ENCODE peak calls at places on chromosomes 5 and 9, in ten cellular contexts. One of them, this sample, is unnamed.

GRCh38 chr5:135094339-135095051 is 60.5 kb upstream of the PITX1 start:
- DNase-seq in heart left ventricle: no peak
- DNase-seq in A549: no peak
- DNase-seq in fibroblast of lung: no peak
- DNase-seq in pancreas: no peak
- DNase-seq in left ventricle myocardium inferior: no peak
- DNase-seq in mesendoderm: no peak
- DNase-seq in suprapubic skin: peak; percentile 20
- DNase-seq in upper lobe of left lung: no peak
- DNase-seq in CD4-positive, CD25-positive, alpha-beta regulatory T cell: no peak
- DNase-seq in this sample: no peak

GRCh38 chr9:20197976-20198685 is 409.3 kb upstream of the SLC24A2 start:
- DNase-seq in heart left ventricle: no peak
- DNase-seq in A549: no peak
- DNase-seq in fibroblast of lung: peak; percentile 10
- DNase-seq in pancreas: no peak
- DNase-seq in left ventricle myocardium inferior: no peak
- DNase-seq in mesendoderm: peak; percentile 36
- DNase-seq in suprapubic skin: no peak
- DNase-seq in upper lobe of left lung: no peak
- DNase-seq in CD4-positive, CD25-positive, alpha-beta regulatory T cell: peak; percentile 49
- DNase-seq in this sample: no peak

GRCh38 chr5:54643679-54644078 is 126.1 kb downstream of the SNX18 start:
- DNase-seq in heart left ventricle: no peak
- DNase-seq in A549: no peak
- DNase-seq in fibroblast of lung: peak; percentile 75
- DNase-seq in pancreas: no peak
- DNase-seq in left ventricle myocardium inferior: no peak
- DNase-seq in mesendoderm: no peak
- DNase-seq in suprapubic skin: no peak
- DNase-seq in upper lobe of left lung: no peak
- DNase-seq in CD4-positive, CD25-positive, alpha-beta regulatory T cell: no peak
- DNase-seq in this sample: no peak

GRCh38 chr9:113901196-113901818 is 25.2 kb downstream of the ZNF618 start:
- DNase-seq in heart left ventricle: no peak
- DNase-seq in A549: no peak
- DNase-seq in fibroblast of lung: no peak
- DNase-seq in pancreas: no peak
- DNase-seq in left ventricle myocardium inferior: no peak
- DNase-seq in mesendoderm: no peak
- DNase-seq in suprapubic skin: no peak
- DNase-seq in upper lobe of left lung: peak; percentile 16
- DNase-seq in CD4-positive, CD25-positive, alpha-beta regulatory T cell: no peak
- DNase-seq in this sample: no peak

GRCh38 chr5:156552855-156553358 is 225.9 kb downstream of the SGCD start:
- DNase-seq in heart left ventricle: no peak
- DNase-seq in A549: no peak
- DNase-seq in fibroblast of lung: no peak
- DNase-seq in pancreas: no peak
- DNase-seq in left ventricle myocardium inferior: no peak
- DNase-seq in mesendoderm: peak; percentile 3
- DNase-seq in suprapubic skin: no peak
- DNase-seq in upper lobe of left lung: no peak
- DNase-seq in CD4-positive, CD25-positive, alpha-beta regulatory T cell: no peak
- DNase-seq in this sample: no peak

GRCh38 chr5:77420940-77421339 is 71.2 kb downstream of the WDR41 start:
- DNase-seq in heart left ventricle: no peak
- DNase-seq in A549: no peak
- DNase-seq in fibroblast of lung: no peak
- DNase-seq in pancreas: no peak
- DNase-seq in left ventricle myocardium inferior: no peak
- DNase-seq in mesendoderm: no peak
- DNase-seq in suprapubic skin: no peak
- DNase-seq in upper lobe of left lung: no peak
- DNase-seq in CD4-positive, CD25-positive, alpha-beta regulatory T cell: no peak
- DNase-seq in this sample: no peak

GRCh38 chr5:170745481-170746061 is 38.0 kb upstream of the GABRP start:
- DNase-seq in heart left ventricle: peak; percentile 69
- DNase-seq in A549: no peak
- DNase-seq in fibroblast of lung: no peak
- DNase-seq in pancreas: peak; percentile 82
- DNase-seq in left ventricle myocardium inferior: peak; percentile 67
- DNase-seq in mesendoderm: peak; percentile 93
- DNase-seq in suprapubic skin: no peak
- DNase-seq in upper lobe of left lung: peak; percentile 51
- DNase-seq in CD4-positive, CD25-positive, alpha-beta regulatory T cell: no peak
- DNase-seq in this sample: no peak

GRCh38 chr9:89744730-89745129 is 139.9 kb downstream of the GADD45G start:
- DNase-seq in heart left ventricle: no peak
- DNase-seq in A549: no peak
- DNase-seq in fibroblast of lung: no peak
- DNase-seq in pancreas: no peak
- DNase-seq in left ventricle myocardium inferior: no peak
- DNase-seq in mesendoderm: peak; percentile 58
- DNase-seq in suprapubic skin: no peak
- DNase-seq in upper lobe of left lung: no peak
- DNase-seq in CD4-positive, CD25-positive, alpha-beta regulatory T cell: no peak
- DNase-seq in this sample: no peak

GRCh38 chr5:57299945-57300344 is 126.1 kb downstream of the GPBP1 start:
- DNase-seq in heart left ventricle: no peak
- DNase-seq in A549: no peak
- DNase-seq in fibroblast of lung: no peak
- DNase-seq in pancreas: no peak
- DNase-seq in left ventricle myocardium inferior: no peak
- DNase-seq in mesendoderm: no peak
- DNase-seq in suprapubic skin: no peak
- DNase-seq in upper lobe of left lung: no peak
- DNase-seq in CD4-positive, CD25-positive, alpha-beta regulatory T cell: no peak
- DNase-seq in this sample: no peak

GRCh38 chr5:57298295-57298984 is 124.6 kb downstream of the GPBP1 start:
- DNase-seq in heart left ventricle: no peak
- DNase-seq in A549: peak; percentile 55
- DNase-seq in fibroblast of lung: peak; percentile 89
- DNase-seq in pancreas: peak; percentile 54
- DNase-seq in left ventricle myocardium inferior: peak; percentile 65
- DNase-seq in mesendoderm: peak; percentile 83
- DNase-seq in suprapubic skin: peak; percentile 83
- DNase-seq in upper lobe of left lung: no peak
- DNase-seq in CD4-positive, CD25-positive, alpha-beta regulatory T cell: peak; percentile 86
- DNase-seq in this sample: peak; percentile 74

GRCh38 chr5:57302164-57302563 is 128.3 kb downstream of the GPBP1 start:
- DNase-seq in heart left ventricle: no peak
- DNase-seq in A549: no peak
- DNase-seq in fibroblast of lung: peak; percentile 46
- DNase-seq in pancreas: no peak
- DNase-seq in left ventricle myocardium inferior: no peak
- DNase-seq in mesendoderm: peak; percentile 63
- DNase-seq in suprapubic skin: no peak
- DNase-seq in upper lobe of left lung: no peak
- DNase-seq in CD4-positive, CD25-positive, alpha-beta regulatory T cell: peak; percentile 5
- DNase-seq in this sample: peak; percentile 47

GRCh38 chr5:57302643-57303042 is 128.8 kb downstream of the GPBP1 start:
- DNase-seq in heart left ventricle: no peak
- DNase-seq in A549: no peak
- DNase-seq in fibroblast of lung: peak; percentile 37
- DNase-seq in pancreas: no peak
- DNase-seq in left ventricle myocardium inferior: no peak
- DNase-seq in mesendoderm: peak; percentile 12
- DNase-seq in suprapubic skin: no peak
- DNase-seq in upper lobe of left lung: no peak
- DNase-seq in CD4-positive, CD25-positive, alpha-beta regulatory T cell: no peak
- DNase-seq in this sample: no peak

DNA sequence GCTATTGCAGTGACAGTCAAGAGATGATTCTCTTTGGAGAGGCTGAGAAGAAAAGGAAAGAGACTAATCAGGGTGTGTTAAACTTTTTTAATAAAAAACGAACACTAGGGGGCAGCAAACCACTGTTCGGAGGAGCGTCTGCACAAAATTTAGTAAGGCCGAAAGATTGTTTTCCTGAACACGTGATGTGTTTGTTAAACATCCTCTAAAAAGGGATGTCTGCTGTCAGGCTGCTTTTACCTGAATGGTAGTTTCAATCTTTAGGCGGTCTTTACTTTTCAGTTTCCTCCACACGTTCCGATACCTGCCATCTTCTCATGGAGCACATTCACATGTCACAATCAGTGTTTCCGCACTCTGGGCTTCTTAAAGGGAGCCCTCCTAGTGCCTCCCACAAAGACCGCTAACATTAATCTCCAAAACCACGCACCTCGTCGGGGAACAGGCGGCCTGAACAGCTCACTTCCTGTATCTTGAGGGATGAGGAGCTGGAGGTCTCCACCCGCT is 125.2 kb downstream of the GPBP1 start:
- DNase-seq in heart left ventricle: no peak
- DNase-seq in A549: peak; percentile 35
- DNase-seq in fibroblast of lung: peak; percentile 90
- DNase-seq in pancreas: no peak
- DNase-seq in left ventricle myocardium inferior: no peak
- DNase-seq in mesendoderm: peak; percentile 72
- DNase-seq in suprapubic skin: no peak
- DNase-seq in upper lobe of left lung: no peak
- DNase-seq in CD4-positive, CD25-positive, alpha-beta regulatory T cell: peak; percentile 83
- DNase-seq in this sample: no peak
- H3K4me3 ChIP-seq in heart left ventricle: peak overlapping the region; percentile 19
- H3K4me3 ChIP-seq in A549: no peak overlapping the region
- H3K4me3 ChIP-seq in fibroblast of lung: no peak overlapping the region
- H3K4me3 ChIP-seq in pancreas: no peak overlapping the region
- H3K4me3 ChIP-seq in left ventricle myocardium inferior: peak overlapping the region; percentile 49
- H3K4me3 ChIP-seq in mesendoderm: no peak overlapping the region
- H3K4me3 ChIP-seq in suprapubic skin: no peak overlapping the region
- H3K4me3 ChIP-seq in upper lobe of left lung: no peak overlapping the region
- H3K4me3 ChIP-seq in CD4-positive, CD25-positive, alpha-beta regulatory T cell: peak overlapping the region; percentile 78
- H3K4me3 ChIP-seq in this sample: peak overlapping the region; percentile 33

GRCh38 chr5:175109058-175109755 is 334.8 kb downstream of the DRD1 start:
- DNase-seq in heart left ventricle: no peak
- DNase-seq in A549: no peak
- DNase-seq in fibroblast of lung: no peak
- DNase-seq in pancreas: no peak
- DNase-seq in left ventricle myocardium inferior: no peak
- DNase-seq in mesendoderm: no peak
- DNase-seq in suprapubic skin: no peak
- DNase-seq in upper lobe of left lung: no peak
- DNase-seq in CD4-positive, CD25-positive, alpha-beta regulatory T cell: no peak
- DNase-seq in this sample: no peak

GRCh38 chr5:175103746-175104145 is 340.2 kb downstream of the DRD1 start:
- DNase-seq in heart left ventricle: no peak
- DNase-seq in A549: no peak
- DNase-seq in fibroblast of lung: no peak
- DNase-seq in pancreas: no peak
- DNase-seq in left ventricle myocardium inferior: no peak
- DNase-seq in mesendoderm: no peak
- DNase-seq in suprapubic skin: no peak
- DNase-seq in upper lobe of left lung: no peak
- DNase-seq in CD4-positive, CD25-positive, alpha-beta regulatory T cell: no peak
- DNase-seq in this sample: no peak

GRCh38 chr5:175104682-175105081 is 339.3 kb downstream of the DRD1 start:
- DNase-seq in heart left ventricle: no peak
- DNase-seq in A549: no peak
- DNase-seq in fibroblast of lung: no peak
- DNase-seq in pancreas: no peak
- DNase-seq in left ventricle myocardium inferior: no peak
- DNase-seq in mesendoderm: no peak
- DNase-seq in suprapubic skin: no peak
- DNase-seq in upper lobe of left lung: no peak
- DNase-seq in CD4-positive, CD25-positive, alpha-beta regulatory T cell: no peak
- DNase-seq in this sample: no peak

GRCh38 chr5:175107865-175108264 is 336.1 kb downstream of the DRD1 start:
- DNase-seq in heart left ventricle: no peak
- DNase-seq in A549: no peak
- DNase-seq in fibroblast of lung: no peak
- DNase-seq in pancreas: no peak
- DNase-seq in left ventricle myocardium inferior: no peak
- DNase-seq in mesendoderm: no peak
- DNase-seq in suprapubic skin: no peak
- DNase-seq in upper lobe of left lung: no peak
- DNase-seq in CD4-positive, CD25-positive, alpha-beta regulatory T cell: no peak
- DNase-seq in this sample: no peak

GRCh38 chr5:175107028-175107588 is 336.9 kb downstream of the DRD1 start:
- DNase-seq in heart left ventricle: no peak
- DNase-seq in A549: no peak
- DNase-seq in fibroblast of lung: no peak
- DNase-seq in pancreas: no peak
- DNase-seq in left ventricle myocardium inferior: no peak
- DNase-seq in mesendoderm: no peak
- DNase-seq in suprapubic skin: no peak
- DNase-seq in upper lobe of left lung: no peak
- DNase-seq in CD4-positive, CD25-positive, alpha-beta regulatory T cell: no peak
- DNase-seq in this sample: no peak
- H3K27ac ChIP-seq in heart left ventricle: no peak overlapping the region
- H3K27ac ChIP-seq in A549: no peak overlapping the region
- H3K27ac ChIP-seq in fibroblast of lung: no peak overlapping the region
- H3K27ac ChIP-seq in pancreas: no peak overlapping the region
- H3K27ac ChIP-seq in left ventricle myocardium inferior: no peak overlapping the region
- H3K27ac ChIP-seq in mesendoderm: no peak overlapping the region
- H3K27ac ChIP-seq in suprapubic skin: no peak overlapping the region
- H3K27ac ChIP-seq in upper lobe of left lung: no peak overlapping the region
- H3K27ac ChIP-seq in CD4-positive, CD25-positive, alpha-beta regulatory T cell: no peak overlapping the region
- H3K27ac ChIP-seq in this sample: no peak overlapping the region

GRCh38 chr5:102286465-102286864 is 9.6 kb downstream of the SLCO4C1 start:
- DNase-seq in heart left ventricle: no peak
- DNase-seq in A549: no peak
- DNase-seq in fibroblast of lung: no peak
- DNase-seq in pancreas: no peak
- DNase-seq in left ventricle myocardium inferior: no peak
- DNase-seq in mesendoderm: no peak
- DNase-seq in suprapubic skin: no peak
- DNase-seq in upper lobe of left lung: no peak
- DNase-seq in CD4-positive, CD25-positive, alpha-beta regulatory T cell: no peak
- DNase-seq in this sample: no peak

GRCh38 chr5:102288630-102289029 is 7.5 kb downstream of the SLCO4C1 start:
- DNase-seq in heart left ventricle: no peak
- DNase-seq in A549: no peak
- DNase-seq in fibroblast of lung: no peak
- DNase-seq in pancreas: no peak
- DNase-seq in left ventricle myocardium inferior: no peak
- DNase-seq in mesendoderm: no peak
- DNase-seq in suprapubic skin: no peak
- DNase-seq in upper lobe of left lung: no peak
- DNase-seq in CD4-positive, CD25-positive, alpha-beta regulatory T cell: no peak
- DNase-seq in this sample: no peak

GRCh38 chr5:102294996-102295395 is 1.1 kb downstream of the SLCO4C1 start:
- DNase-seq in heart left ventricle: no peak
- DNase-seq in A549: no peak
- DNase-seq in fibroblast of lung: no peak
- DNase-seq in pancreas: no peak
- DNase-seq in left ventricle myocardium inferior: no peak
- DNase-seq in mesendoderm: peak; percentile 17
- DNase-seq in suprapubic skin: no peak
- DNase-seq in upper lobe of left lung: no peak
- DNase-seq in CD4-positive, CD25-positive, alpha-beta regulatory T cell: no peak
- DNase-seq in this sample: no peak

GRCh38 chr5:102290004-102290403 is 6.1 kb downstream of the SLCO4C1 start:
- DNase-seq in heart left ventricle: no peak
- DNase-seq in A549: no peak
- DNase-seq in fibroblast of lung: no peak
- DNase-seq in pancreas: no peak
- DNase-seq in left ventricle myocardium inferior: no peak
- DNase-seq in mesendoderm: no peak
- DNase-seq in suprapubic skin: no peak
- DNase-seq in upper lobe of left lung: no peak
- DNase-seq in CD4-positive, CD25-positive, alpha-beta regulatory T cell: no peak
- DNase-seq in this sample: no peak

GRCh38 chr5:102289251-102289899 is 6.7 kb downstream of the SLCO4C1 start:
- DNase-seq in heart left ventricle: no peak
- DNase-seq in A549: no peak
- DNase-seq in fibroblast of lung: no peak
- DNase-seq in pancreas: no peak
- DNase-seq in left ventricle myocardium inferior: no peak
- DNase-seq in mesendoderm: no peak
- DNase-seq in suprapubic skin: no peak
- DNase-seq in upper lobe of left lung: no peak
- DNase-seq in CD4-positive, CD25-positive, alpha-beta regulatory T cell: no peak
- DNase-seq in this sample: no peak
- H3K4me3 ChIP-seq in heart left ventricle: no peak overlapping the region
- H3K4me3 ChIP-seq in A549: no peak overlapping the region
- H3K4me3 ChIP-seq in fibroblast of lung: no peak overlapping the region
- H3K4me3 ChIP-seq in pancreas: no peak overlapping the region
- H3K4me3 ChIP-seq in left ventricle myocardium inferior: no peak overlapping the region
- H3K4me3 ChIP-seq in mesendoderm: no peak overlapping the region
- H3K4me3 ChIP-seq in suprapubic skin: no peak overlapping the region
- H3K4me3 ChIP-seq in upper lobe of left lung: no peak overlapping the region
- H3K4me3 ChIP-seq in CD4-positive, CD25-positive, alpha-beta regulatory T cell: no peak overlapping the region
- H3K4me3 ChIP-seq in this sample: no peak overlapping the region

DNA sequence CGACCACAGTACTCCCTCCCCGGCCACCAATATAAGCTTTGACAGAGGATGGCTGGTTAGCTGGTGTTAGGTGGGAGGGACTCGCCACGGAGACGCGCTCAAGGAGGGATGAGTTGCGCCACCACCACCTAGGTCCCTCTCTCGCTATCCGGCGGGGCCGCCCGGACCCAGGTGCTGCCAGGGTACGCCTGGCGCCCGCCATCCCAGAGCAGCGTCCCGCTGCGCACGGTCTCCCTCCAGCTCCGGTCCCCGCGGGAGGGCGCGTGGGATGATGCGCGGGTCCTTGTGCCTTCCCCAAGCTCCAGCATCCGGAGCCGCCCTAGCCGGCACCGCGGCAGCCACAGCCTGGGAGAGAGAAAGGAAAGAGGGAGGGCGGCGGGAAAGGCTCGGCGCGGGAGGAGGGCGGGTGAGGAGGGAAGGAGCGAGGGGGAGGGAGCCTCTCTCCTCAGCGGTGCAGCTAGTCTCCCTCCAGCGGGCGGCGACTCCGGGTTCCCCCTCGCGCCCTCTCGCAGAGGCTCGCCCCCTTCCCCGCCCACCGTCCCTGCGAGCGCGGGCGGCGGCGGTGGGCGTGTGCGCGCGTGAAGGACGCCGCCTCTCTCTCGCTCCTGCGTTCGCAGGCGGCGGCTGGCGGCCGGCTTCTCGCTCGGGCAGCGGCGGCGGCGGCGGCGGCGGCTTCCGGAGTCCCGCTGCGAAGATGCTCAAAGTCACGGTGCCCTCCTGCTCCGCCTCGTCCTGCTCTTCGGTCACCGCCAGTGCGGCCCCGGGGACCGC is at the start of gene CAMK4:
- DNase-seq in heart left ventricle: peak; percentile 79
- DNase-seq in A549: peak; percentile 42
- DNase-seq in fibroblast of lung: peak; percentile 79
- DNase-seq in pancreas: peak; percentile 72
- DNase-seq in left ventricle myocardium inferior: peak; percentile 62
- DNase-seq in mesendoderm: peak; percentile 86
- DNase-seq in suprapubic skin: peak; percentile 70
- DNase-seq in upper lobe of left lung: peak; percentile 91
- DNase-seq in CD4-positive, CD25-positive, alpha-beta regulatory T cell: peak; percentile 87
- DNase-seq in this sample: peak; percentile 88
- H3K27ac ChIP-seq in heart left ventricle: no peak within 1 kb of the TSS
- H3K27ac ChIP-seq in A549: no peak within 1 kb of the TSS
- H3K27ac ChIP-seq in fibroblast of lung: no peak within 1 kb of the TSS
- H3K27ac ChIP-seq in pancreas: no peak within 1 kb of the TSS
- H3K27ac ChIP-seq in left ventricle myocardium inferior: no peak within 1 kb of the TSS
- H3K27ac ChIP-seq in mesendoderm: no peak within 1 kb of the TSS
- H3K27ac ChIP-seq in suprapubic skin: no peak within 1 kb of the TSS
- H3K27ac ChIP-seq in upper lobe of left lung: peak within 1 kb of the TSS; percentile 38
- H3K27ac ChIP-seq in CD4-positive, CD25-positive, alpha-beta regulatory T cell: peak within 1 kb of the TSS; percentile 87
- H3K27ac ChIP-seq in this sample: peak within 1 kb of the TSS; percentile 52

This sample was measured in CD8-positive, alpha-beta memory T cell.